ENCODE peak calls at places on chromosomes 2 and 18, in four cellular contexts. C is H1, I is K562, L is GM12878. X is an unnamed sample. For H3K36me3, the result is how much of the 10 kb centered on the place peaks cover.

GRCh38 chr2:123495241-123495640 is 529.8 kb upstream of the CNTNAP5 start:
- DNase-seq in C (no peak), I (no peak), L (no peak), X (no peak)

GRCh38 chr2:18719978-18720775 is 130.8 kb upstream of the NT5C1B start:
- DNase-seq in I (no peak), C (no peak), L (no peak), X (no peak)

GRCh38 chr2:190767821-190768220 is 112.8 kb upstream of the GLS start:
- DNase-seq in C (no peak), I (no peak), L (no peak), X (no peak)

GRCh38 chr2:163812926-163813520 is 77.2 kb upstream of the FIGN start:
- DNase-seq in C (no peak), L (no peak), I (no peak), X (no peak)

GRCh38 chr2:119706196-119706595 is 27.2 kb downstream of the TMEM177 start:
- DNase-seq in C (no peak), L (no peak), I (no peak), X (no peak)

GRCh38 chr2:56357655-56358295 is 174.0 kb downstream of the CCDC85A start:
- DNase-seq in I (no peak), L (no peak), C (no peak), X (no peak)

GRCh38 chr2:208129804-208130712 is at the start of gene CRYGC:
- DNase-seq in L (no peak), C (no peak), I (no peak), X (peak)

GRCh38 chr2:167294031-167294774 is 405.9 kb downstream of the XIRP2 start:
- DNase-seq in I (no peak), C (peak), L (no peak), X (peak)

GRCh38 chr2:39437522-39438296 is 624 bp upstream of the MAP4K3 start:
- DNase-seq in L (no peak), I (peak), C (no peak), X (peak)

GRCh38 chr2:5111581-5111980 is 580.6 kb upstream of the SOX11 start:
- DNase-seq in I (no peak), C (no peak), L (no peak), X (peak)

GRCh38 chr2:124983595-124983994 is 958.5 kb downstream of the CNTNAP5 start:
- DNase-seq in C (no peak), L (no peak), I (no peak), X (no peak)

GRCh38 chr2:200405599-200406298 is 99.3 kb downstream of the SPATS2L start:
- DNase-seq in C (no peak), I (peak), L (no peak), X (no peak)

GRCh38 chr2:65159921-65160320 is 30.0 kb upstream of the RAB1A start:
- DNase-seq in L (no peak), I (no peak), C (no peak), X (no peak)

GRCh38 chr2:60995376-60995775 is 22.1 kb upstream of the PEX13 start:
- DNase-seq in C (no peak), L (no peak), I (no peak), X (no peak)

GRCh38 chr2:33377048-33377447 is 99.4 kb upstream of the RASGRP3 start:
- DNase-seq in C (no peak), I (no peak), L (no peak), X (no peak)

GRCh38 chr2:81901017-81901416 is 1596.5 kb upstream of the LRRTM1 start:
- DNase-seq in C (no peak), I (no peak), L (no peak), X (no peak)

GRCh38 chr2:235951980-235952379 is 216.2 kb downstream of the GBX2 start:
- DNase-seq in L (no peak), C (no peak), I (no peak), X (no peak)

GRCh38 chr2:241002275-241003046 is 4.0 kb downstream of the SNED1 start:
- DNase-seq in L (no peak), C (no peak), I (no peak), X (no peak)

GRCh38 chr2:3839489-3839888 is 136.1 kb downstream of the DCDC2C start:
- DNase-seq in L (no peak), I (no peak), C (no peak), X (no peak)

DNA sequence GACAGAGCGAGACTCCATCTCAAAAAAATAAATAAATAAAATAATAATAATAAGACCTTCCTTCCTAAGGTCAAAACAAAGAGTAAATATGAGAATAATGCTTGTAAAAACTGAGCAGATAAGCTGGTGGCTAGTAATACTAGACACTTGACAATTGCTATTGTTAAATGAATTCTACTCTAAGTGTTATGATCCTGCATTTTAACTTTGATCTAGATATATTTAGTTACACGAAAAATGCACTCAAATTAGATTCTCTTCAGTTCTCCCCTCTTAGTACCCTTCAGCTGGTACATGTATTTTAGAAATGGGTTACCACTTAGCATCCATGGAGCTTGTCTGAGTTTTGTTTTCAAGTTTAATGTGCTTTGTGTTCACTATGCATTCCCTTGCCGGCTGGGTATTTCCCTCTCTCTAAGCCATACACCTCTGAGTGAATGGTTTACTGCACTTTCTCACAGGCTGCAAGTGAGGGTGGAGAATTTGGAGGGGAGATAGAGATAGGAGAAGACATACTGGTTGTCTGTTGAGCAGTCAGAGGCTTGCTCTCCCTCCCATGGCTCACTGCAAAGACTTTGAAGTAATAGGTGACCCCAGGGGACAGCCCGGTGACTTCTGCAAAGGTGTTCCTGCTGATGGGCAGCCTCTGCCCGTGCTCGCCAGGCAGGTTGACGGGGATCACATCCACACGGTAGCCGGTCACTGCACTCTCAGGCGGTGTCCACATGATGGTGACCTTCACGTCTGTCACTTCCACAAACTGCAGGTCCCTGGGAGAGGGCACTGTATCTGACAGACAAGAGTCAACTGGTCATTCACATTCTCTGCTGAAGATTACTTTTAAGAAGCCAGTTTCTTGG is 29.9 kb downstream of the FN1 start:
- DNase-seq in C (no peak), L (no peak), I (no peak), X (no peak)
- H3K36me3 ChIP-seq in C (under half), L (under half), I (under half), X (half or more)

GRCh38 chr2:179226203-179226960 is 38.2 kb downstream of the SESTD1 start:
- DNase-seq in C (no peak), L (no peak), I (no peak), X (no peak)
- TF ChIP-seq NRF1 in C (no peak), L (no peak), I (no peak), X (no peak)

GRCh38 chr2:66686768-66687167 is 251.8 kb downstream of the MEIS1 start:
- DNase-seq in L (no peak), C (no peak), I (no peak), X (no peak)
- H3K27ac ChIP-seq in L (no peak), C (no peak), I (no peak), X (no peak)

GRCh38 chr18:24157855-24158254 is 19.0 kb downstream of the CABYR start:
- DNase-seq in I (no peak), C (no peak), L (no peak), X (no peak)
- H3K36me3 ChIP-seq in I (under half), C (under half), L (under half), X (under half)

GRCh38 chr2:239263937-239264837 is 136.6 kb downstream of the HDAC4 start:
- DNase-seq in I (no peak), L (no peak), C (no peak), X (no peak)
- TF ChIP-seq NRF1 in I (no peak), L (no peak), C (no peak), X (no peak)

DNA sequence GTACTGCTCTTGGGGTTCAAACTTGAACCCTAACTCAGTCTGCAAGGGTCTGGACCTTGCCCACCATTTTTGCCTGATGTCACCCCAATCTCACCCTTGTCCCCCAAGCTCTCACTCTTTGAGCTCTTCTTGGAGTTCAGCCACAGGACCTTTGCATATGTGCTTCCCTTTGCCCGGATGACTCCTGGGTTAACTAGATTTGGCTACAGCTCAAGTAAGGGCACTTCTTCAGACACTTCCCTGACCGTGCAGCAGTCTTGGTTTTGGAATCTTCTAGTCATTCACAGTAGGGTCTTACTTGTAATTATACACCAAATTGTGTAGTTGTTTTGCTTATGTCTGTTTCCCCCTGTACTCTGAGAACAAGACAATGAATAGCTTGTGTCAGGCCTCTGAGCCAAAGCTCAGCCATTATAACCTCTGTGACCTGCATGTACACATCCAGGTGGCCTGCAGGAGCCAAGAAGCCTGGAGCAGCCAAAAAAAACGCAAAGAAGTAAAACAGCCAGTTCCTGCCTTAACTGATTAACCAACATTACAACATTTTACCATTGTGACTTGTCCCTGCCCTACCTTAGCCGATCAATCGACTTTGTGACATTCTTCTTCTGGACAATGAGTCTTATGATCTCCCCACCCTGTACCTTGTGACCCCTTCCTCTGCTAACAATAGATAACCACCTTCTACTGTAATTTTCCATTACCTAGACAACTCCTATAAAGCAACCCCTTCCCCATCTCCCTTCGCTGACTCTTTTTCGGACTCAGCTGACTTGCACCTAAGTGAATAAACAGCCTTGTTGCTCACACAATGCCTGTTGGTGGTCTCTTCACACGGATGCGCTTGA is 1.0 kb upstream of the MOGAT1 start:
- DNase-seq in C (no peak), I (no peak), L (no peak), X (no peak)
- H3K27ac ChIP-seq in C (no peak), I (no peak), L (no peak), X (no peak)

GRCh38 chr2:12730265-12730664 is 13.5 kb downstream of the TRIB2 start:
- DNase-seq in I (no peak), C (no peak), L (no peak), X (no peak)

GRCh38 chr2:12727641-12728040 is 10.9 kb downstream of the TRIB2 start:
- DNase-seq in C (no peak), I (no peak), L (no peak), X (no peak)

GRCh38 chr2:12726271-12726670 is 9.5 kb downstream of the TRIB2 start:
- DNase-seq in L (no peak), I (no peak), C (no peak), X (no peak)

GRCh38 chr2:12727085-12727484 is 10.3 kb downstream of the TRIB2 start:
- DNase-seq in I (no peak), L (no peak), C (no peak), X (no peak)

GRCh38 chr2:12728221-12728777 is 11.6 kb downstream of the TRIB2 start:
- DNase-seq in C (no peak), I (no peak), L (peak), X (no peak)
- H3K36me3 ChIP-seq in C (half or more), I (half or more), L (under half), X (half or more)

GRCh38 chr2:8678731-8679566 is 2.9 kb upstream of the ID2 start:
- DNase-seq in C (peak), L (no peak), I (peak), X (peak)
- TF ChIP-seq NRF1 in C (no peak), L (no peak), I (no peak), X (peak)

GRCh38 chr2:86224645-86225355 is 25.5 kb downstream of the MRPL35 start:
- DNase-seq in C (no peak), L (no peak), I (no peak), X (no peak)

GRCh38 chr2:86223682-86224560 is 24.7 kb downstream of the MRPL35 start:
- DNase-seq in C (no peak), L (no peak), I (no peak), X (no peak)

GRCh38 chr2:86221066-86221684 is 21.9 kb downstream of the MRPL35 start:
- DNase-seq in C (no peak), L (no peak), I (peak), X (peak)

GRCh38 chr2:86225581-86225980 is 26.3 kb downstream of the MRPL35 start:
- DNase-seq in C (no peak), L (peak), I (no peak), X (no peak)

GRCh38 chr2:86223098-86223681 is 23.9 kb downstream of the MRPL35 start:
- DNase-seq in L (no peak), I (no peak), C (no peak), X (peak)
- H3K27ac ChIP-seq in L (no peak), I (no peak), C (no peak), X (peak)